ENCODE peak calls at places on chromosomes 4 and X, in five cellular contexts. J is neural progenitor cell, M is ascending aorta, G is H1, V is upper lobe of left lung. E is an unnamed sample.

GRCh38 chrX:56978172-56978571 is 17.2 kb downstream of the SPIN3 start:
- DNase-seq in G (no peak), J (peak), M (no peak), V (no peak), E (no peak)

GRCh38 chr4:13484749-13485345 is 707 bp upstream of the RAB28 start:
- DNase-seq in G (no peak), V (no peak), J (peak), M (no peak), E (no peak)

GRCh38 chr4:54571762-54572542 is 85.8 kb upstream of the KIT start:
- DNase-seq in M (no peak), V (no peak), J (no peak), G (no peak), E (no peak)

GRCh38 chr4:157358439-157358838 is 137.9 kb downstream of the GRIA2 start:
- DNase-seq in V (no peak), M (no peak), J (no peak), G (no peak), E (no peak)

GRCh38 chr4:1547863-1548637 is 136.1 kb downstream of the FAM53A start:
- DNase-seq in V (peak), G (no peak), J (no peak), M (no peak), E (no peak)

GRCh38 chrX:71911023-71911730 is 532 bp downstream of the NHSL2 start:
- DNase-seq in J (peak), V (peak), M (no peak), G (peak), E (no peak)

GRCh38 chrX:52574416-52575275 is 57.8 kb upstream of the XAGE1B start:
- DNase-seq in J (peak), V (no peak), M (no peak), G (peak), E (no peak)

GRCh38 chr4:6369924-6370645 is 100.4 kb downstream of the WFS1 start:
- DNase-seq in M (no peak), J (peak), V (no peak), G (no peak), E (no peak)

GRCh38 chr4:10085386-10085785 is 31.2 kb downstream of the WDR1 start:
- DNase-seq in G (no peak), M (peak), J (no peak), V (no peak), E (no peak)

GRCh38 chrX:40373641-40374040 is 207.1 kb upstream of the ATP6AP2 start:
- DNase-seq in M (no peak), J (no peak), G (no peak), V (no peak), E (no peak)

GRCh38 chrX:155094468-155095061 is 23.3 kb downstream of the BRCC3 start:
- DNase-seq in J (peak), G (no peak), M (no peak), V (no peak), E (no peak)

GRCh38 chr4:155954118-155954503 is 445 bp upstream of the CTSO start:
- DNase-seq in M (no peak), J (no peak), G (no peak), V (no peak), E (no peak)

GRCh38 chrX:150200820-150201287 is 162.3 kb upstream of the MAMLD1 start:
- DNase-seq in J (no peak), V (no peak), M (peak), G (no peak), E (no peak)

GRCh38 chrX:100098660-100099375 is 311.3 kb downstream of the PCDH19 start:
- DNase-seq in J (no peak), G (no peak), V (no peak), M (no peak), E (no peak)

GRCh38 chr4:39698424-39699009 is 581 bp downstream of the UBE2K start:
- DNase-seq in J (peak), G (peak), V (no peak), M (no peak), E (no peak)

GRCh38 chr4:55312491-55313101 is 33.4 kb upstream of the SRD5A3 start:
- DNase-seq in V (no peak), G (peak), J (peak), M (no peak), E (no peak)

GRCh38 chr4:40395908-40396806 is 61.0 kb downstream of the CHRNA9 start:
- DNase-seq in J (peak), V (no peak), G (no peak), M (no peak), E (no peak)

GRCh38 chrX:115013705-115014104 is 3.7 kb downstream of the IL13RA2 start:
- DNase-seq in M (no peak), V (no peak), G (no peak), J (no peak), E (no peak)

GRCh38 chr4:76744253-76744921 is 153.6 kb downstream of the SOWAHB start:
- DNase-seq in M (no peak), J (no peak), G (no peak), V (no peak), E (no peak)

GRCh38 chrX:1686642-1687041 is 71.8 kb downstream of the ASMT start:
- DNase-seq in M (no peak), V (no peak), J (no peak), G (peak), E (no peak)

GRCh38 chrX:113906168-113906567 is 677.7 kb upstream of the HTR2C start:
- DNase-seq in V (no peak), J (peak), M (no peak), G (no peak), E (no peak)

GRCh38 chr4:7327341-7327885 is 107.3 kb downstream of the PSAPL1 start:
- DNase-seq in V (no peak), M (no peak), J (no peak), G (no peak), E (no peak)

GRCh38 chr4:59762344-59762743 is 1437.8 kb upstream of the ADGRL3 start:
- DNase-seq in G (no peak), M (no peak), V (no peak), J (no peak), E (no peak)

GRCh38 chr4:140928880-140929279 is 172.7 kb upstream of the TBC1D9 start:
- DNase-seq in M (peak), V (no peak), G (no peak), J (no peak), E (no peak)

GRCh38 chrX:109472939-109473713 is 8.8 kb downstream of the GUCY2F start:
- DNase-seq in M (no peak), J (peak), G (peak), V (no peak), E (no peak)

GRCh38 chr4:173520921-173521473 is 9.0 kb downstream of the HAND2 start:
- DNase-seq in J (peak), M (no peak), V (no peak), G (no peak), E (no peak)

GRCh38 chr4:71732706-71733105 is 51.2 kb downstream of the GC start:
- DNase-seq in V (no peak), G (no peak), M (no peak), J (peak), E (no peak)

DNA sequence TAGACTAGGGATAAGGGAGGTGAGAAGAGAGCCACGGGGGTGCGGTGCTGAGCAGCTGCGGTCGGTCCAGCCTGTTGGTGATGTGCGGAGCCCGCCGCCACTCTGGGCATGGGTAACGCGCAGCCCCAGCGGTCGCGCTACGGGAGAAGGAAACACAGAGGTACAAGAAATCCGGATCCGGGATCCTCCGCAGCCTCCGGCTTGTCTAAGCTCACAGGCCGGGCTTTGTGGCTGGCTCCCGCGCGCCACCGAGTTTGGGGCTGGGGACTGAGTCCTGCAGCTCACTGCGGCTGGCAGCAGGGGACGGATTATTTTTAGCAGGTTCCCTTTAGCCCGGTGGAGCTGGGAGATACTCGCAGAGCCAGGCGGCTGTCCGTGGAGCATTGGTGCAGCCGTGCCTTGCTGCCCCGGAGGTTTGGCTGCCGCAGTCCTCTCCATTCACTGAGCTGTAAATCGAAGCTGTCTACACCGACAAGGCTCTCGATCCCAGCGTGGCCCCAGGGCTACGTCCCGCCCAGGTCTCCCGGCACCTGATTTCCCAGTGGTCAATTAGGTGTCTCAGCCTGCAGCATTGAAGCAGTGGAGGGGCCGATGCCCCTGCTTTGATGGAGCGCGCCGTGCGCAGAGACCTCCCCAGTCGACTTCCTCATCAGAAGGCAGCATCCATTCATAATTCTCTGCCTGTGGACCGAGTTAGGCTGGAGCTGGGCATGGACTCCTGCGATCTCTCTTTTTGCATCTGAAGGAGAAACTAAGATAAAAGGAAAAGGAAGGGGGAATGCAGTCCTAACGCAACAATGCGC is 81.9 kb upstream of the SCML1 start:
- DNase-seq in J (peak), M (no peak), G (peak), V (peak), E (no peak)
- H3K4me3 ChIP-seq in J (peak), M (peak), G (peak), V (no peak), E (peak)

GRCh38 chrX:133638285-133638684 is 223.0 kb upstream of the GPC4 start:
- DNase-seq in M (no peak), V (no peak), J (no peak), G (no peak), E (no peak)

GRCh38 chrX:133640161-133641015 is 225.1 kb upstream of the GPC4 start:
- DNase-seq in J (peak), V (no peak), G (no peak), M (no peak), E (no peak)

GRCh38 chrX:133634416-133634815 is 219.1 kb upstream of the GPC4 start:
- DNase-seq in J (no peak), M (no peak), V (no peak), G (no peak), E (no peak)

GRCh38 chrX:133639726-133640125 is 224.4 kb upstream of the GPC4 start:
- DNase-seq in G (no peak), J (no peak), V (no peak), M (no peak), E (no peak)

DNA sequence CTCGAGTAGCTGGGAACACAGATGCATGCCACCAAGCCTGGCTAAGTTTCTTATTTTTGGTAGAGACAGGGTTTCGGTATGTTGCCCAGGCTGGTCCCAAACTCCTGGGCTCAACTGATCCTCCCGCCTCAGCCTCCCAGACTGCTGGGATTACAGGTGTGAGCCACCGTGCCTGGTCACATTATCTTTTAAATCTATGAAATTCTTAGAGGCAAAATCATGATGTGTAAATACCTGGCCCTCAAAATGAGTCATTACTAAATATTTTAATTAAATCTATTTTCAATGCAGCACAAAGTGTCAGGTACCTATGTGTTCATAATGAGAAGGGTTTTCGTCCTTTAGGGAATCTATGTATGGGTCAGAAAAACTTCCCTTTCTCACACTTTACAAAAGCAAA is 222.5 kb upstream of the GPC4 start:
- DNase-seq in V (no peak), M (no peak), G (no peak), J (no peak), E (no peak)
- H3K27ac ChIP-seq in V (no peak), M (no peak), G (no peak), J (no peak), E (no peak)

GRCh38 chr4:165944900-165945299 is 71.9 kb downstream of the TLL1 start:
- DNase-seq in M (no peak), G (no peak), V (no peak), J (no peak), E (no peak)
- H3K4me3 ChIP-seq in M (no peak), G (no peak), V (no peak), J (no peak), E (no peak)

DNA sequence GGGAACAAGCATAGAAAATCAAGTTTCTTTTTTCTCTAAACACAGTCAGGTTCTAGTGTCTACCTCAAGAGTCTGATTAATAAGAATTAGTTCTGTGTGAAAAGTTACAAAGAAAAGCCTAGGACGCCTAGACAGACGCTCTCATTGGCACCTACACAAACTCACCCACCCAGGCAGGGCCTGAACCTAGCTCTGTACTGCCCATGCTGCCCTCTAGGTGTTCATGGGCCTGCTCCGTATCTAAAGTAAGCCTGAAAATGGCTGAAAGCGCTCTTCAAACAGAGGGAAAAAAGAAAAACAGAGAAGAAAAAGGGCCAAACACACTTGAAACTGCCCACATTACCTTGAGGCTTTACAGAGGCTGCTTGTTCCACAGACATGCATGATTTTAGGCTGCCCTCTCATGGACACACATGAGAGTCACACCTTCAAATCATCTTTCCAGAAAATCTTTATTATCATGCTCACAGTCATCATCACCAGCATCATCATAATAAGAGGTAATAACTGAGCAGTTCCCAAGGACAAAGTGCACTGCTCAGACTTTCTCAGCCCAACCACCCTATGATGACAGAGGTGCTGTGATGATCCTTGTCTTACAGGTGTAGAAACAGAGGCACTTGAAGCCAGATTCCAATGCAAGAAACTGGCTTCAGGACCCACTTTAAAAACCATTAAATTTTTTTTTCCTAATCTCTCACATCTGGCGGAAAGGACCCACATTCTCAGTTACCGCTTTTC is 49.6 kb downstream of the MAP7D2 start:
- DNase-seq in J (peak), V (no peak), M (no peak), G (no peak), E (no peak)
- H3K27ac ChIP-seq in J (no peak), V (no peak), M (no peak), G (peak), E (no peak)

DNA sequence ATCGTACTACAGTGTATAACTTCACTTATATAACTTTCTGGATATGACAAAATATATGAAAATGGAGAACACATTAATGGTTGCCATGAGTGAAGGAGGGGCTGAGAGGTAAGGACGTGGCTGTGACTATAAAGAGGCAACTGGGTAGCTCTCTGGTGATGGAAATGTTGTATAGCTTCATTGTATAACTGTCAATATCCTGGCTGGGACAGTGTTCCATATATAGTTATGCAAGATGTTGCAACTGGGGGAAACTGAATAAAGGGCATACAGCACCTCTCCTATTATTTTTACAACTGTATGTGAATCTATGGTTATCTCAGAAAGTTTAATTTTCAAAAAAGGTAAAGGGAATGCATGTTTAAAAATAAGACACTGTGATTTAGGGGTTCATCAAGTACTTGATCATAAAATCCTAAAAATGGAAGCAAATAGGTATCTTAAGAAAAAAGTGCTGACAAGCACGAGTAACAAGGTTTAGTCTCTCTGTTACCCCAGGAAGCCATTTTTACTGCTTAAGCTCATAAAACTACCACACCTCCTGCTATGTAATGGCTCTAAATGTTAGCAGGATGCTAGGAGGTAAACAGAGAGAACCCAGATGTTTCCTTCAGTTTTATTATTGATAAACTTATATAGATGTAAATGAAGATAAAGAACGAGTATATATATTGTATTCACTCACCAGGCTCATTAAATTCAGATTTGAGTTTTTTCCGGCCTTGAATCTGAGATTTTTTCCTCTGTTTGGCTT is 34.0 kb downstream of the NAF1 start:
- DNase-seq in M (no peak), J (no peak), G (no peak), V (no peak), E (no peak)
- H3K4me3 ChIP-seq in M (no peak), J (no peak), G (no peak), V (no peak), E (no peak)

GRCh38 chr4:83542225-83542624 is 6.3 kb downstream of the GPAT3 start:
- DNase-seq in J (no peak), G (no peak), M (no peak), V (no peak), E (no peak)
- H3K27ac ChIP-seq in J (no peak), G (no peak), M (no peak), V (no peak), E (no peak)

GRCh38 chr4:81405900-81406401 is 65.8 kb downstream of the RASGEF1B start:
- DNase-seq in M (no peak), G (no peak), J (peak), V (no peak), E (no peak)

GRCh38 chr4:81410695-81411094 is 61.0 kb downstream of the RASGEF1B start:
- DNase-seq in J (no peak), M (no peak), V (no peak), G (no peak), E (no peak)

GRCh38 chr4:81408341-81408740 is 63.4 kb downstream of the RASGEF1B start:
- DNase-seq in V (no peak), M (no peak), G (no peak), J (no peak), E (no peak)

GRCh38 chr4:81409836-81410235 is 61.9 kb downstream of the RASGEF1B start:
- DNase-seq in M (no peak), J (no peak), G (no peak), V (no peak), E (no peak)

GRCh38 chr4:81407726-81408125 is 64.0 kb downstream of the RASGEF1B start:
- DNase-seq in G (no peak), M (no peak), J (no peak), V (no peak), E (no peak)
- H3K4me3 ChIP-seq in G (no peak), M (no peak), J (no peak), V (no peak), E (no peak)

GRCh38 chr4:183860726-183861125 is 44.4 kb upstream of the STOX2 start:
- DNase-seq in J (peak), M (no peak), V (no peak), G (no peak), E (no peak)
- H3K27ac ChIP-seq in J (no peak), M (no peak), V (no peak), G (no peak), E (peak)